ENCODE peak calls at places on chromosomes 3 and 15, in ten cellular contexts. M, U, I, A, J, R, Q, Y, K and P are unnamed samples.

GRCh38 chr3:174023445-174023844 is 625.9 kb downstream of the NLGN1 start:
- DNase-seq in Y (no peak), Q (no peak), K (no peak), I (no peak), A (no peak), M (no peak), U (no peak), J (no peak), R (no peak), P (no peak)

GRCh38 chr3:196969001-196969659 is 497 bp upstream of the PIGZ start:
- DNase-seq in U (no peak), Q (no peak), R (peak; percentile 72), M (no peak), K (peak; percentile 40), J (peak; percentile 59), I (no peak), Y (no peak), A (no peak), P (peak; percentile 63)

GRCh38 chr15:74156678-74157411 is 16.7 kb upstream of the ISLR start:
- DNase-seq in Q (no peak), M (no peak), U (no peak), I (no peak), Y (no peak), R (no peak), K (no peak), J (peak; percentile 45), A (no peak), P (peak; percentile 78)

GRCh38 chr3:126992216-126992615 is 9.3 kb downstream of the PLXNA1 start:
- DNase-seq in K (no peak), J (no peak), Q (no peak), Y (no peak), I (no peak), U (no peak), R (no peak), M (no peak), A (no peak), P (no peak)

GRCh38 chr3:54962200-54962599 is 34.3 kb upstream of the LRTM1 start:
- DNase-seq in M (no peak), Y (no peak), U (no peak), I (no peak), K (no peak), Q (no peak), A (no peak), R (no peak), J (no peak), P (no peak)

GRCh38 chr15:43215961-43216360 is 4.9 kb downstream of the EPB42 start:
- DNase-seq in U (no peak), Y (no peak), R (no peak), Q (peak; percentile 7), K (no peak), A (no peak), I (no peak), J (peak; percentile 66), M (no peak), P (no peak)

GRCh38 chr3:164360738-164361376 is 717.4 kb downstream of the SI start:
- DNase-seq in Q (peak; percentile 10), U (no peak), A (no peak), M (no peak), J (no peak), I (no peak), Y (no peak), R (no peak), K (no peak), P (no peak)

GRCh38 chr3:119690043-119690656 is 12.7 kb upstream of the CFAP91 start:
- DNase-seq in A (no peak), M (no peak), I (no peak), U (no peak), Q (no peak), J (peak; percentile 78), Y (no peak), R (no peak), K (no peak), P (no peak)

GRCh38 chr3:4600526-4600925 is 107.4 kb downstream of the ITPR1 start:
- DNase-seq in Q (no peak), U (no peak), R (no peak), J (no peak), K (no peak), M (no peak), Y (no peak), A (no peak), I (no peak), P (no peak)

GRCh38 chr15:62059108-62059817 is 984 bp downstream of the VPS13C start:
- DNase-seq in Q (no peak), J (peak; percentile 40), K (no peak), I (no peak), Y (no peak), R (no peak), A (no peak), U (no peak), M (no peak), P (no peak)

GRCh38 chr15:35325374-35325941 is 220.5 kb downstream of the DPH6 start:
- DNase-seq in Q (no peak), J (no peak), Y (no peak), M (no peak), K (no peak), R (no peak), I (no peak), A (no peak), U (no peak), P (no peak)

GRCh38 chr15:64841258-64842098 is at the start of gene PLEKHO2:
- DNase-seq in A (peak; percentile 73), K (peak; percentile 96), U (peak; percentile 81), Y (peak; percentile 94), M (peak; percentile 87), R (peak; percentile 93), J (peak; percentile 98), Q (no peak), I (peak; percentile 80), P (peak; percentile 93)

GRCh38 chr15:70762469-70763119 is 764 bp downstream of the UACA start:
- DNase-seq in Q (no peak), A (no peak), R (peak; percentile 10), M (no peak), J (peak; percentile 87), I (no peak), K (peak; percentile 50), U (no peak), Y (no peak), P (no peak)

GRCh38 chr3:195023989-195024388 is 247.0 kb downstream of the XXYLT1 start:
- DNase-seq in Q (no peak), A (no peak), M (no peak), Y (no peak), U (no peak), J (no peak), K (no peak), R (no peak), I (no peak), P (no peak)

GRCh38 chr3:99499235-99499798 is 139.1 kb upstream of the COL8A1 start:
- DNase-seq in Y (no peak), J (peak; percentile 75), Q (peak; percentile 28), I (no peak), A (no peak), M (no peak), U (no peak), R (peak; percentile 5), K (no peak), P (peak; percentile 47)

GRCh38 chr3:150302246-150302645 is 105.9 kb upstream of the TSC22D2 start:
- DNase-seq in A (no peak), Y (no peak), M (no peak), I (no peak), K (no peak), J (peak; percentile 13), U (no peak), Q (no peak), R (no peak), P (no peak)

GRCh38 chr3:37779289-37780152 is 82.2 kb upstream of the CTDSPL start:
- DNase-seq in K (no peak), M (peak; percentile 55), Y (no peak), I (peak; percentile 62), A (no peak), U (no peak), Q (peak; percentile 51), R (peak; percentile 3), J (peak; percentile 83), P (peak; percentile 76)

GRCh38 chr15:73686781-73687256 is 2.6 kb downstream of the CD276 start:
- DNase-seq in K (no peak), Q (no peak), U (peak; percentile 29), I (no peak), R (no peak), J (peak; percentile 98), A (no peak), M (peak; percentile 65), Y (no peak), P (no peak)

GRCh38 chr3:38121832-38122461 is 15.0 kb downstream of the ACAA1 start:
- DNase-seq in A (no peak), R (no peak), U (no peak), Y (no peak), Q (no peak), K (no peak), I (no peak), M (no peak), J (no peak), P (no peak)